ENCODE peak calls at places on chromosomes 2 and 18, in ten cellular contexts. One of them, this sample, is unnamed.

GRCh38 chr2:200040831-200041230 is 85.4 kb downstream of the MAIP1 start:
- DNase-seq in sigmoid colon: no peak
- DNase-seq in GM12878: no peak
- DNase-seq in upper lobe of left lung: no peak
- DNase-seq in stomach: no peak
- DNase-seq in breast epithelium: no peak
- DNase-seq in HepG2: no peak
- DNase-seq in GM12891: no peak
- DNase-seq in transverse colon: no peak
- DNase-seq in HCT116: no peak
- DNase-seq in this sample: no peak

GRCh38 chr2:202036601-202037037 is 3.0 kb downstream of the FZD7 start:
- DNase-seq in upper lobe of left lung: no peak
- DNase-seq in GM12878: no peak
- DNase-seq in stomach: no peak
- DNase-seq in HepG2: no peak
- DNase-seq in breast epithelium: no peak
- DNase-seq in HCT116: no peak
- DNase-seq in GM12891: no peak
- DNase-seq in sigmoid colon: peak
- DNase-seq in transverse colon: no peak
- DNase-seq in this sample: no peak

GRCh38 chr2:100554788-100555407 is 7.9 kb upstream of the PDCL3 start:
- DNase-seq in GM12891: no peak
- DNase-seq in HCT116: no peak
- DNase-seq in HepG2: no peak
- DNase-seq in sigmoid colon: no peak
- DNase-seq in transverse colon: peak
- DNase-seq in GM12878: no peak
- DNase-seq in breast epithelium: no peak
- DNase-seq in upper lobe of left lung: peak
- DNase-seq in stomach: no peak
- DNase-seq in this sample: peak

GRCh38 chr2:27920148-27920885 is 29.8 kb downstream of the BABAM2 start:
- DNase-seq in HepG2: peak
- DNase-seq in stomach: no peak
- DNase-seq in GM12891: no peak
- DNase-seq in transverse colon: no peak
- DNase-seq in breast epithelium: no peak
- DNase-seq in HCT116: no peak
- DNase-seq in GM12878: no peak
- DNase-seq in upper lobe of left lung: no peak
- DNase-seq in sigmoid colon: no peak
- DNase-seq in this sample: no peak

GRCh38 chr2:150303281-150303680 is 184.2 kb downstream of the RND3 start:
- DNase-seq in HCT116: peak
- DNase-seq in upper lobe of left lung: no peak
- DNase-seq in breast epithelium: no peak
- DNase-seq in sigmoid colon: no peak
- DNase-seq in transverse colon: no peak
- DNase-seq in stomach: no peak
- DNase-seq in GM12891: no peak
- DNase-seq in HepG2: no peak
- DNase-seq in GM12878: no peak
- DNase-seq in this sample: no peak

GRCh38 chr2:42425697-42426096 is 64.7 kb upstream of the COX7A2L start:
- DNase-seq in GM12891: no peak
- DNase-seq in upper lobe of left lung: no peak
- DNase-seq in transverse colon: no peak
- DNase-seq in GM12878: no peak
- DNase-seq in breast epithelium: no peak
- DNase-seq in sigmoid colon: no peak
- DNase-seq in stomach: no peak
- DNase-seq in HepG2: peak
- DNase-seq in HCT116: no peak
- DNase-seq in this sample: no peak

GRCh38 chr18:22465859-22466602 is 48.3 kb upstream of the CTAGE1 start:
- DNase-seq in transverse colon: no peak
- DNase-seq in HCT116: peak
- DNase-seq in upper lobe of left lung: peak
- DNase-seq in GM12878: no peak
- DNase-seq in GM12891: no peak
- DNase-seq in sigmoid colon: peak
- DNase-seq in HepG2: peak
- DNase-seq in breast epithelium: no peak
- DNase-seq in stomach: no peak
- DNase-seq in this sample: no peak

GRCh38 chr2:232898592-232899541 is 28.8 kb downstream of the SNORC start:
- DNase-seq in upper lobe of left lung: no peak
- DNase-seq in transverse colon: no peak
- DNase-seq in stomach: peak
- DNase-seq in sigmoid colon: no peak
- DNase-seq in HCT116: no peak
- DNase-seq in GM12878: no peak
- DNase-seq in GM12891: no peak
- DNase-seq in HepG2: no peak
- DNase-seq in breast epithelium: no peak
- DNase-seq in this sample: no peak

GRCh38 chr18:9612215-9612830 is 2.0 kb downstream of the PPP4R1 start:
- DNase-seq in sigmoid colon: no peak
- DNase-seq in GM12891: no peak
- DNase-seq in GM12878: no peak
- DNase-seq in stomach: peak
- DNase-seq in breast epithelium: no peak
- DNase-seq in HCT116: peak
- DNase-seq in upper lobe of left lung: peak
- DNase-seq in HepG2: peak
- DNase-seq in transverse colon: peak
- DNase-seq in this sample: no peak

GRCh38 chr2:237674731-237675276 is 47.4 kb downstream of the LRRFIP1 start:
- DNase-seq in HepG2: peak
- DNase-seq in sigmoid colon: peak
- DNase-seq in GM12878: peak
- DNase-seq in transverse colon: peak
- DNase-seq in HCT116: no peak
- DNase-seq in stomach: peak
- DNase-seq in breast epithelium: peak
- DNase-seq in GM12891: peak
- DNase-seq in upper lobe of left lung: peak
- DNase-seq in this sample: peak
- TF ChIP-seq POLR2A in HepG2: peak
- TF ChIP-seq POLR2A in sigmoid colon: no peak
- TF ChIP-seq POLR2A in GM12878: no peak
- TF ChIP-seq POLR2A in transverse colon: peak
- TF ChIP-seq POLR2A in HCT116: no peak
- TF ChIP-seq POLR2A in stomach: no peak
- TF ChIP-seq POLR2A in breast epithelium: no peak
- TF ChIP-seq POLR2A in GM12891: no peak
- TF ChIP-seq POLR2A in upper lobe of left lung: peak
- TF ChIP-seq POLR2A in this sample: peak

GRCh38 chr2:182368446-182368845 is 58.4 kb downstream of the PDE1A start:
- DNase-seq in GM12878: no peak
- DNase-seq in breast epithelium: no peak
- DNase-seq in HepG2: no peak
- DNase-seq in upper lobe of left lung: no peak
- DNase-seq in GM12891: no peak
- DNase-seq in stomach: no peak
- DNase-seq in sigmoid colon: no peak
- DNase-seq in transverse colon: no peak
- DNase-seq in HCT116: no peak
- DNase-seq in this sample: no peak

GRCh38 chr2:182365855-182366254 is 61.0 kb downstream of the PDE1A start:
- DNase-seq in GM12878: no peak
- DNase-seq in upper lobe of left lung: no peak
- DNase-seq in breast epithelium: no peak
- DNase-seq in transverse colon: no peak
- DNase-seq in HCT116: no peak
- DNase-seq in GM12891: no peak
- DNase-seq in HepG2: no peak
- DNase-seq in sigmoid colon: no peak
- DNase-seq in stomach: no peak
- DNase-seq in this sample: no peak

GRCh38 chr2:182368996-182369395 is 57.8 kb downstream of the PDE1A start:
- DNase-seq in GM12878: no peak
- DNase-seq in sigmoid colon: no peak
- DNase-seq in GM12891: no peak
- DNase-seq in upper lobe of left lung: no peak
- DNase-seq in HepG2: no peak
- DNase-seq in breast epithelium: no peak
- DNase-seq in stomach: no peak
- DNase-seq in transverse colon: no peak
- DNase-seq in HCT116: no peak
- DNase-seq in this sample: no peak

GRCh38 chr2:182367401-182367800 is 59.4 kb downstream of the PDE1A start:
- DNase-seq in transverse colon: no peak
- DNase-seq in GM12878: no peak
- DNase-seq in breast epithelium: no peak
- DNase-seq in stomach: no peak
- DNase-seq in sigmoid colon: no peak
- DNase-seq in HCT116: no peak
- DNase-seq in HepG2: no peak
- DNase-seq in upper lobe of left lung: no peak
- DNase-seq in GM12891: no peak
- DNase-seq in this sample: no peak

GRCh38 chr2:182366625-182367024 is 60.2 kb downstream of the PDE1A start:
- DNase-seq in transverse colon: no peak
- DNase-seq in stomach: no peak
- DNase-seq in HepG2: no peak
- DNase-seq in HCT116: no peak
- DNase-seq in breast epithelium: no peak
- DNase-seq in upper lobe of left lung: no peak
- DNase-seq in GM12878: no peak
- DNase-seq in GM12891: no peak
- DNase-seq in sigmoid colon: peak
- DNase-seq in this sample: no peak
- TF ChIP-seq POLR2AphosphoS5 in transverse colon: peak
- TF ChIP-seq POLR2AphosphoS5 in stomach: peak
- TF ChIP-seq POLR2AphosphoS5 in HepG2: no peak
- TF ChIP-seq POLR2AphosphoS5 in HCT116: no peak
- TF ChIP-seq POLR2AphosphoS5 in breast epithelium: no peak
- TF ChIP-seq POLR2AphosphoS5 in upper lobe of left lung: no peak
- TF ChIP-seq POLR2AphosphoS5 in GM12878: no peak
- TF ChIP-seq POLR2AphosphoS5 in GM12891: no peak
- TF ChIP-seq POLR2AphosphoS5 in sigmoid colon: peak
- TF ChIP-seq POLR2AphosphoS5 in this sample: no peak

GRCh38 chr2:183035954-183036669 is 2.1 kb downstream of the NCKAP1 start:
- DNase-seq in sigmoid colon: no peak
- DNase-seq in breast epithelium: no peak
- DNase-seq in GM12878: peak
- DNase-seq in stomach: no peak
- DNase-seq in upper lobe of left lung: no peak
- DNase-seq in HCT116: no peak
- DNase-seq in HepG2: no peak
- DNase-seq in transverse colon: no peak
- DNase-seq in GM12891: peak
- DNase-seq in this sample: no peak

GRCh38 chr2:183037281-183037659 is 987 bp downstream of the NCKAP1 start:
- DNase-seq in sigmoid colon: no peak
- DNase-seq in HepG2: peak
- DNase-seq in stomach: no peak
- DNase-seq in GM12891: no peak
- DNase-seq in breast epithelium: no peak
- DNase-seq in GM12878: no peak
- DNase-seq in HCT116: peak
- DNase-seq in transverse colon: no peak
- DNase-seq in upper lobe of left lung: no peak
- DNase-seq in this sample: no peak

GRCh38 chr2:183038341-183039300 is at the start of gene NCKAP1:
- DNase-seq in GM12878: no peak
- DNase-seq in breast epithelium: peak
- DNase-seq in transverse colon: peak
- DNase-seq in stomach: peak
- DNase-seq in GM12891: peak
- DNase-seq in HCT116: peak
- DNase-seq in sigmoid colon: peak
- DNase-seq in HepG2: peak
- DNase-seq in upper lobe of left lung: peak
- DNase-seq in this sample: peak

GRCh38 chr2:183035298-183035953 is 2.8 kb downstream of the NCKAP1 start:
- DNase-seq in GM12878: no peak
- DNase-seq in GM12891: no peak
- DNase-seq in stomach: no peak
- DNase-seq in sigmoid colon: no peak
- DNase-seq in HCT116: no peak
- DNase-seq in HepG2: no peak
- DNase-seq in transverse colon: no peak
- DNase-seq in upper lobe of left lung: no peak
- DNase-seq in breast epithelium: no peak
- DNase-seq in this sample: no peak

GRCh38 chr2:183037660-183038340 is 457 bp downstream of the NCKAP1 start:
- DNase-seq in HCT116: no peak
- DNase-seq in GM12878: no peak
- DNase-seq in stomach: no peak
- DNase-seq in GM12891: no peak
- DNase-seq in HepG2: peak
- DNase-seq in breast epithelium: peak
- DNase-seq in upper lobe of left lung: no peak
- DNase-seq in sigmoid colon: peak
- DNase-seq in transverse colon: peak
- DNase-seq in this sample: no peak
- TF ChIP-seq POLR2A in HCT116: no peak
- TF ChIP-seq POLR2A in GM12878: peak
- TF ChIP-seq POLR2A in stomach: no peak
- TF ChIP-seq POLR2A in GM12891: no peak
- TF ChIP-seq POLR2A in HepG2: no peak
- TF ChIP-seq POLR2A in breast epithelium: no peak
- TF ChIP-seq POLR2A in upper lobe of left lung: peak
- TF ChIP-seq POLR2A in sigmoid colon: no peak
- TF ChIP-seq POLR2A in transverse colon: no peak
- TF ChIP-seq POLR2A in this sample: no peak

GRCh38 chr2:238939521-238940403 is 91.9 kb downstream of the TWIST2 start:
- DNase-seq in sigmoid colon: no peak
- DNase-seq in HepG2: no peak
- DNase-seq in transverse colon: no peak
- DNase-seq in upper lobe of left lung: peak
- DNase-seq in stomach: no peak
- DNase-seq in breast epithelium: no peak
- DNase-seq in GM12891: no peak
- DNase-seq in GM12878: no peak
- DNase-seq in HCT116: no peak
- DNase-seq in this sample: peak

GRCh38 chr2:238936162-238937052 is 88.5 kb downstream of the TWIST2 start:
- DNase-seq in sigmoid colon: no peak
- DNase-seq in breast epithelium: no peak
- DNase-seq in HepG2: no peak
- DNase-seq in GM12878: no peak
- DNase-seq in GM12891: no peak
- DNase-seq in transverse colon: no peak
- DNase-seq in HCT116: no peak
- DNase-seq in stomach: peak
- DNase-seq in upper lobe of left lung: peak
- DNase-seq in this sample: peak

GRCh38 chr2:238939074-238939473 is 91.2 kb downstream of the TWIST2 start:
- DNase-seq in HCT116: no peak
- DNase-seq in GM12878: no peak
- DNase-seq in stomach: no peak
- DNase-seq in transverse colon: peak
- DNase-seq in upper lobe of left lung: peak
- DNase-seq in sigmoid colon: peak
- DNase-seq in GM12891: no peak
- DNase-seq in HepG2: no peak
- DNase-seq in breast epithelium: no peak
- DNase-seq in this sample: peak

GRCh38 chr2:238940806-238941205 is 92.9 kb downstream of the TWIST2 start:
- DNase-seq in GM12891: no peak
- DNase-seq in transverse colon: no peak
- DNase-seq in upper lobe of left lung: peak
- DNase-seq in GM12878: no peak
- DNase-seq in HepG2: no peak
- DNase-seq in sigmoid colon: peak
- DNase-seq in breast epithelium: no peak
- DNase-seq in stomach: no peak
- DNase-seq in HCT116: no peak
- DNase-seq in this sample: peak

GRCh38 chr2:238938460-238939055 is 90.7 kb downstream of the TWIST2 start:
- DNase-seq in GM12878: no peak
- DNase-seq in breast epithelium: no peak
- DNase-seq in stomach: peak
- DNase-seq in GM12891: no peak
- DNase-seq in HCT116: no peak
- DNase-seq in HepG2: no peak
- DNase-seq in upper lobe of left lung: peak
- DNase-seq in transverse colon: peak
- DNase-seq in sigmoid colon: peak
- DNase-seq in this sample: peak
- TF ChIP-seq POLR2AphosphoS5 in GM12878: no peak
- TF ChIP-seq POLR2AphosphoS5 in breast epithelium: no peak
- TF ChIP-seq POLR2AphosphoS5 in stomach: peak
- TF ChIP-seq POLR2AphosphoS5 in GM12891: no peak
- TF ChIP-seq POLR2AphosphoS5 in HCT116: no peak
- TF ChIP-seq POLR2AphosphoS5 in HepG2: no peak
- TF ChIP-seq POLR2AphosphoS5 in upper lobe of left lung: no peak
- TF ChIP-seq POLR2AphosphoS5 in transverse colon: peak
- TF ChIP-seq POLR2AphosphoS5 in sigmoid colon: peak
- TF ChIP-seq POLR2AphosphoS5 in this sample: peak